ENCODE peak calls at places on chromosomes 5 and 9, in five cellular contexts. T, R, K, X and E are unnamed samples.

GRCh38 chr9:136522354-136523237 is 23.3 kb downstream of the NOTCH1 start:
- DNase-seq in X (no peak), K (no peak), T (no peak), R (no peak), E (no peak)

GRCh38 chr9:127854169-127854833 is at the start of gene ENG:
- DNase-seq in X (no peak), T (peak; percentile 63), R (no peak), K (no peak), E (no peak)

GRCh38 chr5:44845777-44846176 is 37.0 kb downstream of the MRPS30 start:
- DNase-seq in K (no peak), X (no peak), T (no peak), R (no peak), E (no peak)

GRCh38 chr5:43007911-43008368 is 32.2 kb downstream of the ANXA2R start:
- DNase-seq in X (peak; percentile 50), K (peak; percentile 89), T (peak; percentile 88), R (peak; percentile 68), E (peak; percentile 88)

GRCh38 chr9:112086627-112087026 is 88.5 kb downstream of the SUSD1 start:
- DNase-seq in T (peak; percentile 48), R (no peak), X (peak; percentile 7), K (peak; percentile 52), E (no peak)

GRCh38 chr5:122507581-122507980 is 195.5 kb downstream of the SNCAIP start:
- DNase-seq in X (no peak), R (no peak), K (no peak), T (no peak), E (no peak)

GRCh38 chr9:4086119-4087088 is 213.5 kb downstream of the GLIS3 start:
- DNase-seq in T (no peak), R (no peak), X (peak; percentile 8), K (peak; percentile 26), E (no peak)

GRCh38 chr5:4511996-4512656 is 628.0 kb upstream of the ADAMTS16 start:
- DNase-seq in R (peak; percentile 61), X (peak; percentile 9), T (no peak), K (peak; percentile 18), E (no peak)

GRCh38 chr5:1204693-1205242 is 3.4 kb downstream of the SLC6A19 start:
- DNase-seq in T (no peak), X (peak; percentile 71), R (no peak), K (peak; percentile 58), E (peak; percentile 73)

GRCh38 chr9:106146886-106147285 is 452.5 kb downstream of the TMEM38B start:
- DNase-seq in K (no peak), T (no peak), R (no peak), X (no peak), E (no peak)

GRCh38 chr9:137974746-137975526 is 97.4 kb downstream of the CACNA1B start:
- DNase-seq in K (no peak), T (no peak), X (no peak), R (no peak), E (no peak)

GRCh38 chr5:151517122-151517920 is 69.9 kb downstream of the SLC36A1 start:
- DNase-seq in X (no peak), R (no peak), K (no peak), T (no peak), E (peak; percentile 11)

GRCh38 chr9:130898552-130898852 is 1.9 kb upstream of the QRFP start:
- DNase-seq in R (no peak), X (no peak), K (no peak), T (no peak), E (no peak)

GRCh38 chr9:118686940-118687339 is 682.3 kb downstream of the BRINP1 start:
- DNase-seq in X (no peak), K (no peak), R (no peak), T (peak; percentile 1), E (no peak)

GRCh38 chr5:93246093-93246855 is 334.7 kb downstream of the NR2F1-AS1 start:
- DNase-seq in X (peak; percentile 100), T (peak; percentile 56), R (no peak), K (peak; percentile 23), E (no peak)

GRCh38 chr9:7028591-7028990 is 270.8 kb downstream of the KDM4C start:
- DNase-seq in T (no peak), X (no peak), R (no peak), K (no peak), E (no peak)

GRCh38 chr5:74613283-74613682 is 27.2 kb downstream of the ENC1 start:
- DNase-seq in R (no peak), T (no peak), X (no peak), K (no peak), E (no peak)

GRCh38 chr9:37037744-37038640 is 3.9 kb upstream of the PAX5 start:
- DNase-seq in K (no peak), T (no peak), R (peak; percentile 83), X (no peak), E (no peak)
- TF ChIP-seq JUN in K (no peak), T (no peak), R (no peak), X (no peak), E (no peak)

GRCh38 chr5:180375955-180376354 is 22.8 kb upstream of the GFPT2 start:
- DNase-seq in R (no peak), K (no peak), X (no peak), T (no peak), E (no peak)

GRCh38 chr5:180378412-180379344 is 25.5 kb upstream of the GFPT2 start:
- DNase-seq in T (no peak), R (no peak), K (no peak), X (no peak), E (no peak)

GRCh38 chr5:180376511-180376910 is 23.4 kb upstream of the GFPT2 start:
- DNase-seq in R (no peak), T (no peak), K (no peak), X (no peak), E (no peak)

GRCh38 chr5:180379355-180380070 is 26.4 kb upstream of the GFPT2 start:
- DNase-seq in K (no peak), R (no peak), X (no peak), T (no peak), E (no peak)

GRCh38 chr5:180377556-180378197 is 24.5 kb upstream of the GFPT2 start:
- DNase-seq in T (no peak), X (no peak), R (no peak), K (no peak), E (no peak)
- H3K4me2 ChIP-seq in T (no peak overlapping the region), X (no peak overlapping the region), R (no peak overlapping the region), K (no peak overlapping the region), E (no peak overlapping the region)

DNA sequence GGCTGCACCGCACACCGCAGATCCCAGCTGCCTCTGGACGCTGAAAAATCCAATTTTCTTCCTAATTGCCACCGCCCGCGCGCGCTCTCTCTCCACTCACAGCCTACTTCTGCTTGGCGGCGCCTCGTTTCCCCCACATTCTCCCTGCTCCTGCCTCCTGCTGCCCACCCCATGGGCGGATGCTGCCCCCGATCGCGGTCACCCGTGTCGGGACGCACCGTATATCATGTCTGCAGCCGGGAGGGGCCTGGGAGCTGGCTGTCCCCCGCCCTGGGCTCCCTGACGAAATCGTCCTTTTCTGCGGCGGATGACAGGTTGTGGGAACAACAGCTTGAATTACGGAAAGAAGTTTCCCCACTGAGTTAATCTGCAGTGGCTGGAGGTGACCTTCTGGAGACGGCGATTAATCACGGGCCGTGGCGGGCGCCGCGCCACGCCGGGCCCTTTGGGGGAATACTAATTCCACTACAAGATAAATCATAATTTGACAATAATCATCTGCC is 36.3 kb upstream of the PSD2 start:
- DNase-seq in X (no peak), T (no peak), K (no peak), R (no peak), E (no peak)
- TF ChIP-seq JUN in X (no peak), T (no peak), K (no peak), R (no peak), E (no peak)

GRCh38 chr9:87581513-87581912 is 83.8 kb downstream of the DAPK1 start:
- DNase-seq in T (peak; percentile 82), X (no peak), K (no peak), R (no peak), E (peak; percentile 40)

GRCh38 chr9:87577746-87578145 is 80.1 kb downstream of the DAPK1 start:
- DNase-seq in R (no peak), T (no peak), K (no peak), X (no peak), E (no peak)

GRCh38 chr9:87579761-87580626 is 82.3 kb downstream of the DAPK1 start:
- DNase-seq in X (no peak), K (no peak), T (no peak), R (no peak), E (no peak)

GRCh38 chr9:87580941-87581438 is 83.3 kb downstream of the DAPK1 start:
- DNase-seq in R (no peak), X (peak; percentile 41), K (no peak), T (no peak), E (no peak)

GRCh38 chr9:87578625-87579024 is 81.0 kb downstream of the DAPK1 start:
- DNase-seq in K (no peak), R (no peak), X (no peak), T (no peak), E (no peak)
- H3K4me2 ChIP-seq in K (no peak overlapping the region), R (no peak overlapping the region), X (no peak overlapping the region), T (no peak overlapping the region), E (no peak overlapping the region)

GRCh38 chr5:114308017-114308416 is 53.9 kb upstream of the KCNN2 start:
- DNase-seq in X (no peak), T (no peak), R (no peak), K (no peak), E (no peak)
- TF ChIP-seq JUN in X (no peak), T (no peak), R (no peak), K (no peak), E (no peak)

GRCh38 chr5:102759289-102759688 is 4.2 kb downstream of the PAM start:
- DNase-seq in R (no peak), X (no peak), K (no peak), T (no peak), E (no peak)

GRCh38 chr5:102760815-102761214 is 5.7 kb downstream of the PAM start:
- DNase-seq in X (no peak), R (no peak), K (no peak), T (peak; percentile 18), E (no peak)

GRCh38 chr5:102762095-102762534 is 7.0 kb downstream of the PAM start:
- DNase-seq in X (no peak), R (no peak), K (no peak), T (peak; percentile 34), E (no peak)

GRCh38 chr5:102758576-102758975 is 3.5 kb downstream of the PAM start:
- DNase-seq in T (no peak), X (no peak), K (no peak), R (no peak), E (no peak)

GRCh38 chr5:102759700-102760099 is 4.6 kb downstream of the PAM start:
- DNase-seq in R (no peak), K (no peak), X (no peak), T (no peak), E (no peak)
- H3K4me2 ChIP-seq in R (no peak overlapping the region), K (no peak overlapping the region), X (no peak overlapping the region), T (no peak overlapping the region), E (no peak overlapping the region)